ENCODE peak calls at places on chromosomes 1 and 21, in six cellular contexts. Z, U, X, S, R and T are unnamed samples.
A peak's percentile ranks its signal among the peaks of the same experiment; 100 is the strongest.

GRCh38 chr1:26771643-26772321 is 16.0 kb upstream of the PIGV start:
- DNase-seq in Z (no peak), U (peak; percentile 48), X (peak; percentile 72), S (peak; percentile 98), R (no peak), T (peak; percentile 95)

GRCh38 chr1:178344513-178345077 is 152.2 kb downstream of the CLEC20A start:
- DNase-seq in Z (peak; percentile 52), U (no peak), X (peak; percentile 28), S (peak; percentile 94), R (peak; percentile 38), T (peak; percentile 87)

GRCh38 chr1:169368406-169368769 is 393 bp downstream of the BLZF1 start:
- DNase-seq in Z (peak; percentile 30), U (no peak), X (no peak), S (peak; percentile 17), R (peak; percentile 35), T (no peak)

GRCh38 chr1:101002551-101002950 is 23.0 kb downstream of the DPH5 start:
- DNase-seq in Z (peak; percentile 74), U (no peak), X (no peak), S (no peak), R (no peak), T (peak; percentile 91)

GRCh38 chr1:54275349-54275748 is 75.4 kb downstream of the MRPL37 start:
- DNase-seq in Z (no peak), U (no peak), X (no peak), S (peak; percentile 83), R (no peak), T (peak; percentile 60)

GRCh38 chr1:201396859-201397464 is 2.2 kb downstream of the LAD1 start:
- DNase-seq in Z (no peak), U (no peak), X (no peak), S (no peak), R (no peak), T (no peak)

GRCh38 chr1:223887724-223888428 is 42.1 kb upstream of the TP53BP2 start:
- DNase-seq in Z (no peak), U (no peak), X (peak; percentile 66), S (peak; percentile 90), R (no peak), T (no peak)

GRCh38 chr21:44817506-44817880 is 369 bp downstream of the SUMO3 start:
- DNase-seq in Z (peak; percentile 69), U (peak; percentile 81), X (peak; percentile 58), S (peak; percentile 85), R (peak; percentile 94), T (peak; percentile 88)

GRCh38 chr21:46180079-46180722 is 4.1 kb downstream of the SPATC1L start:
- DNase-seq in Z (no peak), U (no peak), X (no peak), S (no peak), R (no peak), T (no peak)

GRCh38 chr1:164719676-164720075 is 160.7 kb downstream of the PBX1 start:
- DNase-seq in Z (no peak), U (no peak), X (no peak), S (no peak), R (no peak), T (no peak)

GRCh38 chr1:227747948-227748495 is 12.8 kb downstream of the SNAP47 start:
- DNase-seq in Z (no peak), U (no peak), X (no peak), S (no peak), R (no peak), T (no peak)

GRCh38 chr1:24735619-24736375 is 9.4 kb upstream of the CLIC4 start:
- DNase-seq in Z (no peak), U (no peak), X (no peak), S (peak; percentile 74), R (peak; percentile 61), T (peak; percentile 93)

GRCh38 chr1:48777219-48777895 is 666 bp upstream of the BEND5 start:
- DNase-seq in Z (no peak), U (no peak), X (no peak), S (no peak), R (peak; percentile 64), T (peak; percentile 32)

GRCh38 chr21:38646213-38646837 is 148.0 kb upstream of the ERG start:
- DNase-seq in Z (no peak), U (no peak), X (no peak), S (peak; percentile 37), R (no peak), T (no peak)

GRCh38 chr1:231778009-231778719 is 151.6 kb downstream of the DISC1 start:
- DNase-seq in Z (no peak), U (peak; percentile 4), X (no peak), S (peak; percentile 53), R (no peak), T (no peak)

GRCh38 chr1:241608379-241609033 is 31.7 kb downstream of the CHML start:
- DNase-seq in Z (no peak), U (no peak), X (no peak), S (peak; percentile 28), R (no peak), T (no peak)

GRCh38 chr1:225660544-225660946 is 7.6 kb upstream of the ENAH start:
- DNase-seq in Z (no peak), U (no peak), X (no peak), S (no peak), R (no peak), T (no peak)

GRCh38 chr21:32524010-32524719 is 61.2 kb downstream of the TCP10L start:
- DNase-seq in Z (no peak), U (no peak), X (no peak), S (peak; percentile 86), R (peak; percentile 28), T (peak; percentile 65)

GRCh38 chr1:33443067-33443704 is 12.3 kb upstream of the PHC2 start:
- DNase-seq in Z (no peak), U (no peak), X (no peak), S (no peak), R (no peak), T (peak; percentile 28)

GRCh38 chr1:86375688-86376087 is 20.4 kb downstream of the ODF2L start:
- DNase-seq in Z (no peak), U (no peak), X (no peak), S (peak; percentile 62), R (no peak), T (no peak)

GRCh38 chr1:148318123-148318899 is 164.8 kb downstream of the PPIAL4G start:
- DNase-seq in Z (peak; percentile 74), U (no peak), X (no peak), S (no peak), R (peak; percentile 17), T (peak; percentile 59)

GRCh38 chr1:87685366-87686136 is 356.9 kb downstream of the LMO4 start:
- DNase-seq in Z (no peak), U (no peak), X (no peak), S (no peak), R (peak; percentile 47), T (no peak)

GRCh38 chr21:37642493-37642892 is 273.8 kb downstream of the KCNJ6 start:
- DNase-seq in Z (no peak), U (no peak), X (no peak), S (no peak), R (peak; percentile 78), T (peak; percentile 84)

GRCh38 chr1:211118407-211119102 is 15.4 kb downstream of the KCNH1 start:
- DNase-seq in Z (no peak), U (no peak), X (no peak), S (peak; percentile 29), R (no peak), T (no peak)

GRCh38 chr1:180542113-180542512 is 16.7 kb upstream of the OVAAL start:
- DNase-seq in Z (no peak), U (no peak), X (peak; percentile 41), S (peak; percentile 33), R (no peak), T (peak; percentile 51)

GRCh38 chr1:36300526-36300925 is 5.6 kb upstream of the SH3D21 start:
- DNase-seq in Z (no peak), U (no peak), X (no peak), S (no peak), R (no peak), T (no peak)

GRCh38 chr1:2342384-2343022 is 48.9 kb downstream of the MORN1 start:
- DNase-seq in Z (no peak), U (no peak), X (no peak), S (no peak), R (no peak), T (no peak)